ENCODE peak calls at places on chromosomes 3 and 15, in four cellular contexts. L, O, H and Q are unnamed samples.

GRCh38 chr15:82040862-82041261 is 5.0 kb downstream of the MEX3B start:
- DNase-seq in L (no peak), H (no peak), O (no peak), Q (no peak)

GRCh38 chr15:80317389-80318169 is 65.6 kb upstream of the CTXND1 start:
- DNase-seq in L (no peak), O (no peak), H (no peak), Q (no peak)

GRCh38 chr3:72088486-72089025 is 303.6 kb upstream of the PROK2 start:
- DNase-seq in H (no peak), O (no peak), L (no peak), Q (no peak)

GRCh38 chr3:9231488-9231887 is 18.0 kb downstream of the SRGAP3 start:
- DNase-seq in H (peak), L (no peak), O (no peak), Q (no peak)

GRCh38 chr3:23213813-23214212 is 10.7 kb downstream of the UBE2E2 start:
- DNase-seq in O (no peak), L (no peak), H (no peak), Q (no peak)

GRCh38 chr15:40942337-40942854 is 10.9 kb upstream of the CHAC1 start:
- DNase-seq in L (no peak), O (no peak), H (no peak), Q (no peak)

GRCh38 chr3:62935793-62936192 is 60.6 kb upstream of the CADPS start:
- DNase-seq in O (no peak), H (no peak), L (no peak), Q (no peak)

GRCh38 chr15:29736745-29737023 is 85.6 kb downstream of the TJP1 start:
- DNase-seq in L (no peak), H (no peak), O (no peak), Q (no peak)

GRCh38 chr3:45236964-45237363 is 10.9 kb upstream of the TMEM158 start:
- DNase-seq in H (no peak), L (no peak), O (no peak), Q (no peak)

GRCh38 chr3:116663161-116663885 is 46.3 kb upstream of the TUSC7 start:
- DNase-seq in O (no peak), L (no peak), H (no peak), Q (no peak)

GRCh38 chr3:73043414-73043813 is 18.0 kb upstream of the EBLN2 start:
- DNase-seq in H (no peak), O (no peak), L (no peak), Q (no peak)

GRCh38 chr3:57974796-57975388 is 33.3 kb upstream of the FLNB start:
- DNase-seq in O (no peak), H (no peak), L (no peak), Q (no peak)

GRCh38 chr3:23079976-23080375 is 123.2 kb upstream of the UBE2E2 start:
- DNase-seq in H (no peak), L (no peak), O (no peak), Q (no peak)

GRCh38 chr3:157104521-157104920 is 55.4 kb downstream of the CCNL1 start:
- DNase-seq in O (no peak), L (no peak), H (no peak), Q (no peak)

GRCh38 chr3:126135056-126135397 is 45.4 kb downstream of the ALDH1L1 start:
- DNase-seq in L (no peak), O (no peak), H (no peak), Q (no peak)

GRCh38 chr3:14402304-14402811 is at the start of gene SLC6A6:
- DNase-seq in O (peak), L (peak), H (peak), Q (peak)

GRCh38 chr15:82129769-82130168 is 84.0 kb upstream of the MEX3B start:
- DNase-seq in L (no peak), O (no peak), H (no peak), Q (no peak)

GRCh38 chr3:713225-713624 is 379.6 kb upstream of the CNTN6 start:
- DNase-seq in L (no peak), H (no peak), O (no peak), Q (no peak)

GRCh38 chr3:138559134-138559533 is 34.9 kb downstream of the CEP70 start:
- DNase-seq in H (no peak), L (no peak), O (no peak), Q (no peak)

GRCh38 chr3:134328846-134329245 is 45.4 kb downstream of the AMOTL2 start:
- DNase-seq in L (no peak), H (no peak), O (no peak), Q (no peak)

GRCh38 chr3:63886843-63887242 is 23.2 kb downstream of the ATXN7 start:
- DNase-seq in O (no peak), H (no peak), L (no peak), Q (no peak)

GRCh38 chr3:47283193-47283537 is 421 bp downstream of the KLHL18 start:
- DNase-seq in O (no peak), H (peak), L (peak), Q (no peak)

GRCh38 chr3:11001020-11001657 is 8.6 kb downstream of the SLC6A1 start:
- DNase-seq in O (no peak), L (no peak), H (peak), Q (no peak)